ENCODE peak calls at places on chromosomes 3 and 15, in six cellular contexts. P is GM23338; U is neural progenitor cell; A is cardiac muscle cell; D is hepatocyte; B is CD8-positive, alpha-beta T cell. J is an unnamed sample.

GRCh38 chr3:123084738-123085237 is 18.0 kb downstream of the PDIA5 start:
- DNase-seq in B (no peak), D (no peak), A (no peak), U (no peak), P (no peak), J (no peak)

GRCh38 chr3:48518755-48519154 is 14.8 kb upstream of the SHISA5 start:
- DNase-seq in B (no peak), U (no peak), A (no peak), D (no peak), P (no peak), J (no peak)

GRCh38 chr15:52252781-52253180 is 42.8 kb downstream of the MYO5C start:
- DNase-seq in D (peak; percentile 57), B (no peak), A (no peak), P (no peak), U (no peak), J (no peak)

GRCh38 chr3:131361464-131362421 is 19.8 kb upstream of the NUDT16 start:
- DNase-seq in U (peak; percentile 80), B (no peak), P (peak; percentile 98), A (peak; percentile 72), D (peak; percentile 93), J (peak; percentile 98)

GRCh38 chr3:165749817-165750216 is 87.4 kb downstream of the BCHE start:
- DNase-seq in D (no peak), A (no peak), P (no peak), U (no peak), B (no peak), J (no peak)

GRCh38 chr3:123798540-123798939 is 85.6 kb downstream of the MYLK start:
- DNase-seq in U (no peak), A (no peak), P (no peak), B (no peak), D (no peak), J (no peak)

GRCh38 chr15:100348578-100348977 is 6.8 kb upstream of the ADAMTS17 start:
- DNase-seq in D (no peak), A (no peak), P (peak; percentile 52), B (no peak), U (no peak), J (no peak)

GRCh38 chr3:174784206-174784934 is 74.8 kb upstream of the NAALADL2 start:
- DNase-seq in D (no peak), A (no peak), P (no peak), B (no peak), U (no peak), J (no peak)

GRCh38 chr15:80559320-80559693 is 135.8 kb upstream of the ABHD17C start:
- DNase-seq in P (peak; percentile 20), B (no peak), U (no peak), A (peak; percentile 92), D (no peak), J (no peak)

GRCh38 chr3:155238845-155239244 is 54.6 kb downstream of the STRIT1 start:
- DNase-seq in A (no peak), U (no peak), B (no peak), D (no peak), P (no peak), J (no peak)

DNA sequence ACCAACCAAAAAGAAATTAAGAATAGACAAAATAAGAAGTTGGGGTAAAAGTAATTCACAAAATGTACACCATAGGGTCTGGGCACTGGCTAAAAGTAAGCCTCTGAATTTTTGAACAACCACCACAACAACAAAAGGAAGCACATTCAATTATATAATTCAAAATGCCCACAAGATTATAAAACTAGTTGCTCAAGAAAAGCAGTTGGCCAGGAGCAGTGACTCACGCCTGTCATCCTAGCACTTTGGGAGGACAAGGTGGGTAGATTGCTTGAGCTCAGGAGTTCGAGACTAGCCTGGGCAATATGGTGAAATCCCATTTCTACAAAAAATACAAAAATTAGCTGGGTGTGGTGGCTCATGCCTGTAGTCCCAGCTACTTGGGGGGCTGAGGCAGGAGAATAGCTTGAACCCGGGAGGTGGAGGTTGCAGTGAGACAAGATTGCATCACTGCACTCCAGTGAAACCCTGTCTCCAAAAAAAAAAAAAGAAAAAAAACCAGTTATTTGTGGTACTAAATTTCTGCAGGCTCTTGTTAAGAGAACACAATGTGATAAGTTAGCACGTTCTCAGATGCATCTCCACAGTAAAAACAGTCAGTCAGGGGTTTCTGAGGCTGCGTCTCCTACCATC is 6.6 kb upstream of the ATP11B start:
- DNase-seq in P (no peak), U (no peak), A (no peak), B (no peak), D (no peak), J (no peak)
- H3K4me3 ChIP-seq in P (no peak overlapping the region), U (no peak overlapping the region), A (no peak overlapping the region), B (no peak overlapping the region), D (no peak overlapping the region), J (no peak overlapping the region)

GRCh38 chr15:64842986-64843561 is 1.4 kb downstream of the PLEKHO2 start:
- DNase-seq in D (no peak), A (no peak), U (no peak), P (no peak), B (no peak), J (peak; percentile 33)

GRCh38 chr15:64845183-64845611 is 3.5 kb downstream of the PLEKHO2 start:
- DNase-seq in P (no peak), B (no peak), D (no peak), U (peak; percentile 7), A (no peak), J (peak; percentile 45)

GRCh38 chr15:64842099-64842940 is 605 bp downstream of the PLEKHO2 start:
- DNase-seq in B (no peak), U (peak; percentile 42), D (no peak), A (peak; percentile 30), P (peak; percentile 37), J (peak; percentile 35)

GRCh38 chr15:64844576-64845140 is 2.9 kb downstream of the PLEKHO2 start:
- DNase-seq in P (no peak), D (no peak), B (no peak), U (peak; percentile 39), A (no peak), J (peak; percentile 1)

GRCh38 chr15:64843996-64844395 is 2.3 kb downstream of the PLEKHO2 start:
- DNase-seq in U (peak; percentile 1), B (no peak), D (no peak), A (no peak), P (no peak), J (no peak)
- H3K4me1 ChIP-seq in U (peaks cover 36% of the 10 kb centered on the region), B (peaks cover 63% of the 10 kb centered on the region), D (peaks cover 25% of the 10 kb centered on the region), A (peaks cover 21% of the 10 kb centered on the region), P (peaks cover 55% of the 10 kb centered on the region), J (peaks cover 6% of the 10 kb centered on the region)

GRCh38 chr3:98188553-98188952 is 22.1 kb downstream of the OR5H15 start:
- DNase-seq in D (peak; percentile 8), A (peak; percentile 1), U (peak; percentile 16), B (no peak), P (peak; percentile 75), J (no peak)
- TF ChIP-seq CTCF in D (peak; percentile 33), A (no peak), U (peak; percentile 42), B (no peak), P (peak; percentile 60), J (no peak)

DNA sequence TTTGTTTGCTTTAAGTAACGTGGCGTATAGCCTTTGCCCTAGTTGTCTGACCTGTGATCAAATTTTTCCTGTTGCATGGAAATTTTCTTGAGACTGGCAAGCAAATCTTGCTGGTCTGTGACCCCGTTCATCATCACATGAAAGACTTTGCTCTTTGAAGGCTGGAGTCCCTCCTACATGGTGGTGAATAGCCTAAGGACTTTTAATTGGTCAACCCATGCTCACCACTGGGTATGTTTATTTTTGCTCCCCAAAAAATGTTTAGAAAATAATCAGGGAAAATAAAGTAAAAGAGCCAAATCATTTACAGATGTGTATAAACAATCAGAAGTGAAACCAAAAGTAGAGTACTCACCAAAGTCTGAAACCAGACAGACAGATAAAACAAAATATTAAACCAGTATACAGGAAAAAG is 1075.3 kb upstream of the ALCAM start:
- DNase-seq in B (no peak), P (no peak), U (peak; percentile 3), A (no peak), D (no peak), J (no peak)
- H3K4me3 ChIP-seq in B (no peak overlapping the region), P (no peak overlapping the region), U (no peak overlapping the region), A (no peak overlapping the region), D (no peak overlapping the region), J (no peak overlapping the region)

DNA sequence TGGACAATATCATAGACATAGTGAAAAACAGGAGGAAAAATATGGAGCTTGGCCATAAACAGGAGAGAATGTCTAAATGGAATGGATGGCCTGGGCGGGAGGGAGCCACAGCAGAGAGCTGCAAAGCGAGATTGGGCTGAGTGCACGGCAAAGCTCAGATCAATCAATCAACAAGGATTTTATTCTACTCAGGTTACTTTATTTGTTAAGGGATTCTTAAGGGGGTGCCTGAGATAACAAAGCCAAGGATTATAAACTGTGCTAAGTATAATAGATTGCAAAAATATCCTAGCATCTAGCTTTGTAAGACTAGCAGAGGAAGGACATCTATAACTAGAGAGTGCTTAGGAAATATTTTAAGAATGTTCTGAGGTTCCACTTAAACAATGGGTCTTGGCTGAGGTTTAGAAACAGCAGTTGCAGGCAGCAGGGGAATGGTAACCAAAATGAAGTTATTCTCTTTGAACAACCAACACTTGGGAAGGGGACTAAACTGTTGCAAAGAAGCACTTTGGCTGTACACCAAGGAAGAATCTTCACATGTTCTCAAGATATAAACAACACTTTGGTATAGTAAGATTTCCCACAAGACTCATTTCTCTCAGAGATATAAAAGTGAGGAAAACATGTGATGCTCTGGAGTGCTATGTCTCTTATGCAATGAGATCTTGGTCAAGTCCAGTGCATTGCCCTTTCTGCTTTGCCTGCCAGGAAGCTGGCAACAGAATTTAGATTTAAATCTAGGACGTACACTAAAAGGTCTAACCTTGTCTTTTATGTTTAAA is 35.5 kb downstream of the TMEM212 start:
- DNase-seq in D (no peak), B (no peak), A (no peak), P (peak; percentile 41), U (peak; percentile 27), J (no peak)
- H3K4me1 ChIP-seq in D (peaks cover 22% of the 10 kb centered on the region), B (no peaks in the 10 kb centered on the region), A (peaks cover 36% of the 10 kb centered on the region), P (peaks cover 36% of the 10 kb centered on the region), U (peaks cover 29% of the 10 kb centered on the region), J (no peaks in the 10 kb centered on the region)

GRCh38 chr3:108153451-108153981 is 62.7 kb upstream of the CD47 start:
- DNase-seq in B (peak; percentile 25), U (peak; percentile 77), A (peak; percentile 46), D (peak; percentile 71), P (peak; percentile 88), J (peak; percentile 51)
- TF ChIP-seq CTCF in B (peak; percentile 54), U (peak; percentile 68), A (peak; percentile 56), D (peak; percentile 51), P (peak; percentile 81), J (peak; percentile 11)

GRCh38 chr3:50617096-50617791 is at the start of gene MAPKAPK3:
- DNase-seq in P (no peak), U (peak; percentile 75), B (peak; percentile 26), A (peak; percentile 48), D (peak; percentile 83), J (no peak)
- H3K4me3 ChIP-seq in P (peak within 1 kb of the TSS; percentile 87), U (peak within 1 kb of the TSS; percentile 66), B (peak within 1 kb of the TSS; percentile 78), A (peak within 1 kb of the TSS; percentile 81), D (peak within 1 kb of the TSS; percentile 80), J (peak within 1 kb of the TSS; percentile 41)

GRCh38 chr15:67103021-67103420 is 37.6 kb downstream of the SMAD3 start:
- DNase-seq in U (no peak), P (no peak), A (no peak), D (no peak), B (no peak), J (no peak)
- H3K4me1 ChIP-seq in U (peaks cover 28% of the 10 kb centered on the region), P (peaks cover 3% of the 10 kb centered on the region), A (peaks cover 37% of the 10 kb centered on the region), D (peaks cover 48% of the 10 kb centered on the region), B (peaks cover 85% of the 10 kb centered on the region), J (peaks cover 41% of the 10 kb centered on the region)

GRCh38 chr3:148075829-148076716 is 621.6 kb upstream of the AGTR1 start:
- DNase-seq in B (no peak), U (peak; percentile 76), A (peak; percentile 52), D (peak; percentile 62), P (peak; percentile 74), J (peak; percentile 7)
- TF ChIP-seq CTCF in B (no peak), U (peak; percentile 85), A (peak; percentile 81), D (peak; percentile 85), P (peak; percentile 80), J (no peak)